ENCODE peak calls at places on chromosomes 2 and 18, in five cellular contexts. L is SK-N-SH, H is right lobe of liver, I is A549, P is body of pancreas. S is an unnamed sample.

GRCh38 chr2:162244559-162245031 is 1.4 kb upstream of the FAP start:
- DNase-seq in L (no peak), H (no peak), P (peak; percentile 22), I (no peak), S (no peak)

GRCh38 chr18:63974991-63975390 is 5.1 kb downstream of the SERPINB8 start:
- DNase-seq in H (no peak), L (no peak), I (no peak), P (no peak), S (no peak)

GRCh38 chr2:39865751-39866150 is 86.7 kb upstream of the THUMPD2 start:
- DNase-seq in L (no peak), P (no peak), H (no peak), I (no peak), S (no peak)

GRCh38 chr2:111236027-111236426 is 115.3 kb downstream of the BCL2L11 start:
- DNase-seq in H (no peak), L (no peak), I (no peak), P (peak; percentile 58), S (no peak)

GRCh38 chr2:107072150-107072940 is 186.4 kb upstream of the ST6GAL2 start:
- DNase-seq in P (no peak), I (no peak), L (no peak), H (no peak), S (no peak)

GRCh38 chr2:89000235-89000634 is 308.8 kb downstream of the RPIA start:
- DNase-seq in L (no peak), I (no peak), P (no peak), H (no peak), S (no peak)

GRCh38 chr2:224948005-224948404 is 94.3 kb downstream of the DOCK10 start:
- DNase-seq in I (no peak), H (no peak), L (no peak), P (no peak), S (no peak)

GRCh38 chr2:86703704-86704370 is 16.3 kb upstream of the RMND5A start:
- DNase-seq in L (no peak), P (peak; percentile 83), I (no peak), H (no peak), S (no peak)

GRCh38 chr2:13921245-13921644 is 711.3 kb upstream of the LRATD1 start:
- DNase-seq in I (no peak), H (no peak), P (no peak), L (no peak), S (no peak)

DNA sequence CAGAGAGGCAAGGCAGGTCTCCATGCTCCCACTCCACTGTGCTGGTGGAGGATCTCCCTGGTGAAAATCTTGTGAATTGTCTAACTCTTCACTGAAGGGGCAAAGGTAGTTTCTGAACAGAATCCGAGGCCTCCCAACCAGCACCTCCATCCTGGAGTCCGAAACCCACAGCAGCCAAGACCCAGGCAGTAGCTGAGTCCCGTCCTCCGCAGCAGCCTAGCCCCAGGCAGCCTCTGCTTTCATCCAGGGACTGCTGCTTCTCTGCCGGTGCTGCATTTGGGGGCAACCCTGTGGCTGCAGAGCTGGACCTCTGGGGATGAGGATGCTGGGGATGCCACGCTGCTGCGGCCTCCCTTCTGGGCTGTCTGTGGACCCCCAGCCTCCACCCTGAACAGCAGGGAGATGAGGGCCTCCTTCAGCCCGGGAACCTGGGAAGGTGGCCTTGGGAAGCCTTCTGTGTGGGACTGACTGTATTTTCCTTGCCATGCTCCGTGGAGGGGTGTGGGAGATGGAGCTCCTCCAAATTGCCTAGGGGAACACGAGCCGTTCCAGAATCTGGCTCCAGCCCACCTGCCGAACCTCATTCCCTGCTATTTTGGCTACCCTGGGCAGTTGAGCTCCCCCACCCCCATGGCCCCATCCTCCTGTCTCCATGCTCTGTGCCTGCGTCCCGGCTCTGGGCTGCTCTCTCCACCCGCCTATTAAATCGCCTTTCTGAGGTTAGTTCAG is 48.1 kb downstream of the GREB1 start:
- DNase-seq in H (no peak), I (no peak), L (no peak), P (no peak), S (no peak)
- H3K27ac ChIP-seq in H (no peak overlapping the region), I (peak overlapping the region; percentile 51), L (no peak overlapping the region), P (no peak overlapping the region), S (peak overlapping the region; percentile 6)

GRCh38 chr2:43305537-43305936 is 79.1 kb upstream of the ZFP36L2 start:
- DNase-seq in L (no peak), I (no peak), P (peak; percentile 21), H (no peak), S (no peak)

GRCh38 chr2:43305006-43305405 is 78.6 kb upstream of the ZFP36L2 start:
- DNase-seq in L (no peak), H (no peak), P (no peak), I (no peak), S (no peak)

GRCh38 chr2:43307046-43307445 is 80.6 kb upstream of the ZFP36L2 start:
- DNase-seq in I (no peak), P (no peak), H (no peak), L (no peak), S (no peak)

GRCh38 chr2:43307973-43308372 is 81.6 kb upstream of the ZFP36L2 start:
- DNase-seq in H (no peak), I (no peak), L (no peak), P (no peak), S (no peak)

DNA sequence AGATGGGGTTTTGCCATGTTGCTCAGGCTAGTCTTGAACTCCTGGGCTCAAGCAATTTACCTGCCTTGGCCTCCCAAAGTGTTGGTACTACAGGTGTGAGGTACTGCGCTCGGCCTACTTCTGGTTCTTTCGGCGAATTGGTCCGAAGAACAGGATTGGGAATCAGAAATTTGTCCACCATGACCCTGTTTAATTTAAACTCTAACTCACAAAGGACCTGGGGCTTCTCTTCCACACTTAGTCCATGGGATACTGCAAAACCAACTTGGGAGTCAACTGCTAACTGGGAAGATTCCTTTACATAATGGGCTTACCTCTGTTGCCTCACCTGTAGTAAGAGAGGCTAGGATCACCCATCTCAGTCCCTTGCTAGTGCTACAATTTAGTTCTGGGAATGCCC is 79.8 kb upstream of the ZFP36L2 start:
- DNase-seq in H (no peak), L (no peak), I (no peak), P (no peak), S (no peak)
- H3K27ac ChIP-seq in H (no peak overlapping the region), L (no peak overlapping the region), I (no peak overlapping the region), P (no peak overlapping the region), S (peak overlapping the region; percentile 60)

GRCh38 chr2:158783923-158784322 is 11.2 kb upstream of the DAPL1 start:
- DNase-seq in P (no peak), L (no peak), H (no peak), I (no peak), S (no peak)
- H3K27ac ChIP-seq in P (no peak overlapping the region), L (no peak overlapping the region), H (no peak overlapping the region), I (no peak overlapping the region), S (no peak overlapping the region)

GRCh38 chr2:31238126-31238905 is 4.4 kb downstream of the EHD3 start:
- DNase-seq in P (no peak), H (no peak), L (no peak), I (no peak), S (no peak)
- H3K27ac ChIP-seq in P (no peak overlapping the region), H (no peak overlapping the region), L (peak overlapping the region; percentile 13), I (no peak overlapping the region), S (no peak overlapping the region)

GRCh38 chr2:191333911-191334357 is 88.7 kb downstream of the MYO1B start:
- DNase-seq in P (no peak), H (no peak), I (no peak), L (no peak), S (no peak)
- H3K27ac ChIP-seq in P (no peak overlapping the region), H (no peak overlapping the region), I (no peak overlapping the region), L (peak overlapping the region; percentile 53), S (no peak overlapping the region)

DNA sequence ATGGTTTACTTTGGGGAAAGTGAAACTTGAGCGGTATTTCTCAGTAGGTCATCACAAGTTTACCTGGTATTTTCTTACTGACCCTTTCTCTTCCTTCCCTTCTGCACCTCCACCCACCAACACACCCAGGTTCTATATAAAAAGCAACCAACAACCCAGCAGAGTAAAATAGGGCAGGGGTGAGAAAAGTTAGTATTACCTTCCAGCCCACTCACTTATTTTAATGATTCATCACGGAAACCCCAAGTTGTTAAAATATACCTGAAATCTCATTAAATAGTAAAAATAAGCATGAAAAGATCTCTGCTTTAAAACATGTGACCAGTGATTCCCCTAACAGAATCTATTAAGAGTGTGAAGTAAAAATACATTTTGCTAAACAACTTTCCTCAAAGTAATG is 306.1 kb downstream of the ZEB2 start:
- DNase-seq in P (no peak), H (no peak), I (no peak), L (no peak), S (no peak)
- H3K27ac ChIP-seq in P (no peak overlapping the region), H (no peak overlapping the region), I (no peak overlapping the region), L (no peak overlapping the region), S (no peak overlapping the region)

GRCh38 chr2:133633309-133633708 is 65.0 kb upstream of the NCKAP5 start:
- DNase-seq in P (no peak), H (no peak), L (no peak), I (no peak), S (no peak)

GRCh38 chr2:133640103-133640502 is 71.8 kb upstream of the NCKAP5 start:
- DNase-seq in H (no peak), I (no peak), L (no peak), P (no peak), S (no peak)

GRCh38 chr2:133633851-133634250 is 65.6 kb upstream of the NCKAP5 start:
- DNase-seq in P (no peak), L (no peak), I (no peak), H (no peak), S (no peak)

GRCh38 chr2:133636287-133636686 is 68.0 kb upstream of the NCKAP5 start:
- DNase-seq in L (no peak), I (no peak), H (no peak), P (no peak), S (no peak)

GRCh38 chr2:133635115-133635514 is 66.9 kb upstream of the NCKAP5 start:
- DNase-seq in P (no peak), H (no peak), I (no peak), L (no peak), S (no peak)
- H3K27ac ChIP-seq in P (no peak overlapping the region), H (no peak overlapping the region), I (no peak overlapping the region), L (no peak overlapping the region), S (no peak overlapping the region)

S was measured in Peyer's patch.